ENCODE peak calls at places on chromosome 18, in seven cellular contexts. E, V, O, Y, B, J and S are unnamed samples.

GRCh38 chr18:28766027-28766426 is 589.1 kb upstream of the CDH2 start:
- DNase-seq in Y (no peak), E (no peak), J (no peak), V (no peak), O (no peak), B (no peak), S (no peak)

GRCh38 chr18:22822024-22822423 is 111.1 kb upstream of the RBBP8 start:
- DNase-seq in O (no peak), V (no peak), E (no peak), Y (no peak), B (no peak), J (no peak), S (no peak)

GRCh38 chr18:26493021-26493420 is 55.3 kb downstream of the KCTD1 start:
- DNase-seq in B (no peak), E (no peak), Y (no peak), O (no peak), V (no peak), J (no peak), S (no peak)

GRCh38 chr18:8721716-8722115 is 16.4 kb downstream of the MTCL1 start:
- DNase-seq in B (no peak), O (no peak), E (no peak), V (no peak), J (no peak), Y (no peak), S (no peak)

GRCh38 chr18:62453864-62454263 is 69.0 kb upstream of the ZCCHC2 start:
- DNase-seq in Y (no peak), V (no peak), E (no peak), O (no peak), J (no peak), B (no peak), S (no peak)

GRCh38 chr18:45014047-45014501 is 333.4 kb downstream of the SETBP1 start:
- DNase-seq in J (peak; percentile 33), O (no peak), B (no peak), E (no peak), Y (no peak), V (no peak), S (peak; percentile 69)

GRCh38 chr18:7941533-7941932 is 374.4 kb downstream of the PTPRM start:
- DNase-seq in O (peak; percentile 90), B (no peak), Y (no peak), V (no peak), E (peak; percentile 99), J (no peak), S (no peak)

GRCh38 chr18:31511098-31511497 is 13.1 kb downstream of the DSG2 start:
- DNase-seq in O (no peak), J (no peak), B (no peak), E (no peak), V (no peak), Y (no peak), S (no peak)

GRCh38 chr18:27377251-27377650 is 192.1 kb upstream of the CHST9 start:
- DNase-seq in Y (no peak), B (no peak), O (no peak), V (no peak), J (no peak), E (no peak), S (no peak)

GRCh38 chr18:11666831-11667230 is 22.2 kb upstream of the GNAL start:
- DNase-seq in E (no peak), Y (no peak), J (no peak), O (no peak), B (no peak), V (no peak), S (no peak)

GRCh38 chr18:70025580-70025979 is 77.9 kb upstream of the CD226 start:
- DNase-seq in Y (no peak), J (no peak), B (no peak), V (no peak), E (no peak), O (no peak), S (no peak)

GRCh38 chr18:28690836-28691835 is 514.2 kb upstream of the CDH2 start:
- DNase-seq in B (no peak), O (no peak), V (no peak), Y (no peak), J (no peak), E (no peak), S (no peak)

GRCh38 chr18:48612511-48612910 is 73.7 kb downstream of the CTIF start:
- DNase-seq in E (no peak), V (no peak), O (no peak), Y (no peak), B (no peak), J (no peak), S (no peak)
- H3K27ac ChIP-seq in E (peak overlapping the region; percentile 36), V (no peak overlapping the region), O (no peak overlapping the region), Y (no peak overlapping the region), B (peak overlapping the region; percentile 83), J (no peak overlapping the region), S (peak overlapping the region; percentile 71)

GRCh38 chr18:58578321-58578720 is 50.6 kb downstream of the ALPK2 start:
- DNase-seq in J (no peak), E (no peak), Y (no peak), V (no peak), B (no peak), O (no peak), S (no peak)
- H3K4me3 ChIP-seq in J (peak overlapping the region; percentile 58), E (no peak overlapping the region), Y (no peak overlapping the region), V (no peak overlapping the region), B (no peak overlapping the region), O (no peak overlapping the region), S (no peak overlapping the region)

GRCh38 chr18:12883003-12883683 is 894 bp downstream of the PTPN2 start:
- DNase-seq in Y (no peak), B (no peak), J (no peak), E (no peak), O (no peak), V (no peak), S (no peak)

GRCh38 chr18:12882416-12882815 is 1.6 kb downstream of the PTPN2 start:
- DNase-seq in B (no peak), Y (no peak), J (no peak), O (no peak), V (no peak), E (no peak), S (no peak)

GRCh38 chr18:12885500-12885899 is 1.5 kb upstream of the PTPN2 start:
- DNase-seq in E (no peak), O (no peak), V (no peak), B (no peak), J (no peak), Y (no peak), S (no peak)

GRCh38 chr18:12884521-12885323 is 685 bp upstream of the PTPN2 start:
- DNase-seq in V (no peak), O (no peak), Y (no peak), E (no peak), B (no peak), J (no peak), S (no peak)

GRCh38 chr18:12883684-12884520 is at the start of gene PTPN2:
- DNase-seq in O (peak; percentile 95), Y (peak; percentile 96), E (peak; percentile 92), V (peak; percentile 81), J (peak; percentile 74), B (peak; percentile 96), S (peak; percentile 94)
- TF ChIP-seq POLR2A in O (peak; percentile 98), Y (peak; percentile 91), E (peak; percentile 82), V (peak; percentile 91), J (peak; percentile 94), B (peak; percentile 91), S (peak; percentile 62)

DNA sequence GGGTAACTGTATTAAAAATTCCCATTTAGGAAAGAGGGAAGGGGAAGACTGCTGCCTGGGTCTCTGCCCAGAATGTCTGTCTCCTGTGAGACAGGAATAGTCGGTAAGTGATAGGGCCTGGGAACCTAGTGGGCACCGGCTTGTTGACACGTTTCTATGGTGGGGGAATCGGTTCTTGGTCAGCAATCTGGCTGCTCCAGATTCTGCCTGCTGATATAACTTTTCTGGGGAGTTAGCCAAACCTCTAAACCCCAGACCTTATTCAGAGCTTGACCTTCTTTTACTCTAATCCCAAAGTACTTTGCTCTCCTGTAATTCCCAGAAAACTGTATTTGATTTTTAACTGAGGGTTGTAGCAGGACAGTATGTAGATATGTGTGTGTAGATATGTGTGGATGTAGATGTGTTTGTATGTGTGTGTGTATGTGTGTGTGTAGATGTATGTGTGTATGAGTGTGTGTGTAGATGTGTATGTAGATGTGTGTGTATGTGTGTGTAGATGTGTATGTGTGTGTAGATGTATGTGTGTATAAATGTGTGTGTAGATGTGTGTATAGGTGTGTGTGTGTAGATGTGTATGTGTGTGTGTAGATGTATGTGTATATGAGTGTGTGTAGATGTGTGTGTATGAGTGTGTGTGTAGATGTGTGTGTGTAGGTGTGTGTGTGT is 61.8 kb upstream of the TXNDC2 start:
- DNase-seq in V (no peak), Y (no peak), E (no peak), J (no peak), B (no peak), O (no peak), S (no peak)
- H3K27ac ChIP-seq in V (no peak overlapping the region), Y (peak overlapping the region; percentile 84), E (peak overlapping the region; percentile 40), J (peak overlapping the region; percentile 96), B (no peak overlapping the region), O (no peak overlapping the region), S (no peak overlapping the region)

DNA sequence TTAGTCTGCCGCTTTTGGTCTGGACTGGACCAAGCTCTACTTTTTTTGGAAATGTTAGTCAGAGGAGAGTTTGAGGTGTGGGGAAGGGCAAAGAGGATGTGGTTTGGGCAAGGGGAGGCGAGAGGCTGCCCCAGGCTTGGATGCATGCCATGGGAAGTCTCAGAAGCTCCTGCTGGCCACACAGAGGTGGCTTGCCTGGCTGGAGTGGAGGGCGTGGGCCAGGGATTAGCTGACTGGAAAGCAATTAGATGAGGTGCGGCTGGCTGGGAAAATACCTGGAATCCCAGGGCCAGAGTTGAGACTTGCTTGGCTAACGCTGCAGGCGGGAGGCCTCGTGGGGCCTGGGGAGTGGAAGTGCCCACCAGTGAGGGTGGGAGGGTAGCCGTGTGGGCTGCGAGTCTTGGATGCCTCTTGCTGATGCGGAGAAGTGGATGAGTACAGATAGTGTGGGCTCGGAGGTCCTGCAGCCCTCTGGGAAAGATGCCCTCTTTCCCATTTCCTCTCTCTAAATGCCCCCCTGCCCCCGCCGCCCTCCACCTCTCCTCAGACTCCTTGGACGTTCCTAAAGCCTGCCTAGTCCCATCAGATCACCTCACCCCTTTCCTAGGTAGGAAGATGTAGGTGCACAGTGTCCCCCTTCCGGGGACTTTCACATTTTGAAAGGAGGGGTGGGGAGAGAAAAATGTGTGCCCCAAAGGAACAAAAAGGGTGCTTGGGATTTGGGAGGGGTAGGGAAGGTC is 117.6 kb downstream of the SMAD7 start:
- DNase-seq in V (no peak), B (no peak), Y (peak; percentile 68), J (peak; percentile 19), O (peak; percentile 34), E (no peak), S (peak; percentile 21)
- H3K4me3 ChIP-seq in V (no peak overlapping the region), B (no peak overlapping the region), Y (no peak overlapping the region), J (no peak overlapping the region), O (no peak overlapping the region), E (no peak overlapping the region), S (no peak overlapping the region)

DNA sequence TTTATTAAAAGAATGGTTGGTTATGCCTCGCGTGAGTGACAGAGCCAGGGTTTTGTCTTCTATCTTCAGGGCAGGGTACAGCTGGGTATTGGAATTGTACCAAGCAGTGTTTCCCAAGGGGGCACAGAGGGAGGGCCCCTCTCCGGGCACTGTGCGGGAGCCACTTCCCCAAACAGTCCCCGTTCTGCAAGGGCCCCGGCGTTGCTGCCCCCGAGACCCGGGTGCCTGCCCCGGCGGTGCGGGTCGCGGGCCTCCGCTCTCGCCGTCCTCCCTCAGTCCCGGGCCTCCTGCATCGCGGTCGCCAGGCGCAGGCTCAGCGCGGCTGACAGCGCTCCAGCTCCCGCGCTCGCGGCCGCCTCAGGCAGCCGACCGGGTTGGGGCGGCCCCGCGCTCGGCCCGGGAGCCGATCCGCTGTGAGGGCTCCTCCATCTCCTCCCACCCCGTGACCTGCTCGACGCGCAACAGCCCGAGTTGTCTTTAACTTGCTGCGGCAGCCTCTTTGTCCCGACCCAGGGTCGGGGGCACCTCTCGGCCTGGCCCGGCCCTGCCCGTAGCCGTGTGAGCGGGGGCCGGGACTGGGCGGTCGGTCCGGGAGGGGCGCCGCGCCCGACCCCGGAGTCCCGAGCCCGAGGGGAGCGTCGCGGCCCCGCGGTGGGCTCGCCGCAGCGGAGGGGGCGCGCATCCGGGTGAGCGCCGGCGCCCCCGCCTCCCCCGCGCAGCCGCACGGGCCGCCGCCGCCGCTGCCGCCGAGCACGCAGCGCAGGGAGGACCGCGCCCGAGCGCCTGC is 599 bp upstream of the GALNT1 start:
- DNase-seq in J (no peak), B (peak; percentile 69), Y (peak; percentile 84), O (peak; percentile 66), V (peak; percentile 20), E (peak; percentile 46), S (peak; percentile 52)
- TF ChIP-seq POLR2A in J (no peak), B (no peak), Y (peak; percentile 16), O (peak; percentile 52), V (peak; percentile 9), E (peak; percentile 11), S (no peak)